ENCODE peak calls at places on chromosomes 6 and 20, in seven cellular contexts. One of them, this sample, is unnamed.

GRCh38 chr6:31407699-31408098 is 4.3 kb downstream of the MICA start:
- DNase-seq in breast epithelium: no peak
- DNase-seq in H9: no peak
- DNase-seq in psoas muscle: no peak
- DNase-seq in right lobe of liver: no peak
- DNase-seq in uterus: no peak
- DNase-seq in hepatocyte: no peak
- DNase-seq in this sample: no peak

GRCh38 chr20:43029161-43029560 is 160.5 kb downstream of the PTPRT start:
- DNase-seq in breast epithelium: no peak
- DNase-seq in H9: no peak
- DNase-seq in psoas muscle: no peak
- DNase-seq in right lobe of liver: no peak
- DNase-seq in uterus: no peak
- DNase-seq in hepatocyte: no peak
- DNase-seq in this sample: no peak

GRCh38 chr6:90204327-90204726 is 92.3 kb downstream of the BACH2 start:
- DNase-seq in breast epithelium: no peak
- DNase-seq in H9: no peak
- DNase-seq in psoas muscle: no peak
- DNase-seq in right lobe of liver: no peak
- DNase-seq in uterus: no peak
- DNase-seq in hepatocyte: no peak
- DNase-seq in this sample: no peak

GRCh38 chr6:157380458-157380778 is 572 bp upstream of the ZDHHC14 start:
- DNase-seq in breast epithelium: no peak
- DNase-seq in H9: peak; percentile 45
- DNase-seq in psoas muscle: no peak
- DNase-seq in right lobe of liver: no peak
- DNase-seq in uterus: no peak
- DNase-seq in hepatocyte: no peak
- DNase-seq in this sample: no peak

GRCh38 chr6:45714795-45715507 is 300.7 kb downstream of the CLIC5 start:
- DNase-seq in breast epithelium: no peak
- DNase-seq in H9: peak; percentile 77
- DNase-seq in psoas muscle: no peak
- DNase-seq in right lobe of liver: no peak
- DNase-seq in uterus: peak; percentile 41
- DNase-seq in hepatocyte: peak; percentile 86
- DNase-seq in this sample: peak; percentile 12

GRCh38 chr6:63347599-63347998 is 27.8 kb upstream of the LGSN start:
- DNase-seq in breast epithelium: no peak
- DNase-seq in H9: no peak
- DNase-seq in psoas muscle: no peak
- DNase-seq in right lobe of liver: no peak
- DNase-seq in uterus: no peak
- DNase-seq in hepatocyte: peak; percentile 17
- DNase-seq in this sample: no peak

GRCh38 chr6:106381871-106382270 is 21.4 kb downstream of the CRYBG1 start:
- DNase-seq in breast epithelium: no peak
- DNase-seq in H9: no peak
- DNase-seq in psoas muscle: no peak
- DNase-seq in right lobe of liver: no peak
- DNase-seq in uterus: no peak
- DNase-seq in hepatocyte: no peak
- DNase-seq in this sample: no peak

GRCh38 chr6:107957165-107957908 is 671 bp downstream of the SEC63 start:
- DNase-seq in breast epithelium: no peak
- DNase-seq in H9: peak; percentile 38
- DNase-seq in psoas muscle: peak; percentile 37
- DNase-seq in right lobe of liver: peak; percentile 69
- DNase-seq in uterus: peak; percentile 32
- DNase-seq in hepatocyte: peak; percentile 68
- DNase-seq in this sample: peak; percentile 43

GRCh38 chr6:33613146-33613793 is 7.9 kb upstream of the ITPR3 start:
- DNase-seq in breast epithelium: no peak
- DNase-seq in H9: no peak
- DNase-seq in psoas muscle: no peak
- DNase-seq in right lobe of liver: no peak
- DNase-seq in uterus: no peak
- DNase-seq in hepatocyte: no peak
- DNase-seq in this sample: no peak

GRCh38 chr20:32484221-32485125 is 100.7 kb downstream of the NOL4L start:
- DNase-seq in breast epithelium: no peak
- DNase-seq in H9: peak; percentile 66
- DNase-seq in psoas muscle: peak; percentile 42
- DNase-seq in right lobe of liver: peak; percentile 75
- DNase-seq in uterus: peak; percentile 60
- DNase-seq in hepatocyte: peak; percentile 77
- DNase-seq in this sample: peak; percentile 37

GRCh38 chr6:111243095-111243494 is 155.8 kb downstream of the SLC16A10 start:
- DNase-seq in breast epithelium: no peak
- DNase-seq in H9: no peak
- DNase-seq in psoas muscle: no peak
- DNase-seq in right lobe of liver: no peak
- DNase-seq in uterus: no peak
- DNase-seq in hepatocyte: no peak
- DNase-seq in this sample: no peak

GRCh38 chr6:135880066-135880972 is 28.8 kb downstream of the PDE7B start:
- DNase-seq in breast epithelium: no peak
- DNase-seq in H9: no peak
- DNase-seq in psoas muscle: no peak
- DNase-seq in right lobe of liver: no peak
- DNase-seq in uterus: no peak
- DNase-seq in hepatocyte: no peak
- DNase-seq in this sample: peak; percentile 70

GRCh38 chr20:45924391-45925261 is 9.9 kb upstream of the PCIF1 start:
- DNase-seq in breast epithelium: no peak
- DNase-seq in H9: no peak
- DNase-seq in psoas muscle: peak; percentile 58
- DNase-seq in right lobe of liver: no peak
- DNase-seq in uterus: peak; percentile 77
- DNase-seq in hepatocyte: peak; percentile 76
- DNase-seq in this sample: no peak

GRCh38 chr6:116386581-116387299 is 16.0 kb downstream of the DSE start:
- DNase-seq in breast epithelium: no peak
- DNase-seq in H9: no peak
- DNase-seq in psoas muscle: no peak
- DNase-seq in right lobe of liver: no peak
- DNase-seq in uterus: no peak
- DNase-seq in hepatocyte: peak; percentile 41
- DNase-seq in this sample: no peak

GRCh38 chr6:39926668-39927067 is 7.6 kb downstream of the MOCS1 start:
- DNase-seq in breast epithelium: no peak
- DNase-seq in H9: no peak
- DNase-seq in psoas muscle: no peak
- DNase-seq in right lobe of liver: peak; percentile 60
- DNase-seq in uterus: no peak
- DNase-seq in hepatocyte: no peak
- DNase-seq in this sample: no peak

GRCh38 chr20:20520776-20521175 is 152.9 kb downstream of the INSM1 start:
- DNase-seq in breast epithelium: no peak
- DNase-seq in H9: no peak
- DNase-seq in psoas muscle: no peak
- DNase-seq in right lobe of liver: no peak
- DNase-seq in uterus: no peak
- DNase-seq in hepatocyte: no peak
- DNase-seq in this sample: no peak

GRCh38 chr6:44651604-44652003 is 264.1 kb downstream of the CDC5L start:
- DNase-seq in breast epithelium: no peak
- DNase-seq in H9: peak; percentile 69
- DNase-seq in psoas muscle: no peak
- DNase-seq in right lobe of liver: no peak
- DNase-seq in uterus: no peak
- DNase-seq in hepatocyte: no peak
- DNase-seq in this sample: no peak

GRCh38 chr6:91852232-91852631 is 1265.4 kb upstream of the MAP3K7 start:
- DNase-seq in breast epithelium: no peak
- DNase-seq in H9: no peak
- DNase-seq in psoas muscle: no peak
- DNase-seq in right lobe of liver: no peak
- DNase-seq in uterus: no peak
- DNase-seq in hepatocyte: no peak
- DNase-seq in this sample: no peak

GRCh38 chr20:15594296-15594695 is 979.0 kb downstream of the KIF16B start:
- DNase-seq in breast epithelium: no peak
- DNase-seq in H9: no peak
- DNase-seq in psoas muscle: no peak
- DNase-seq in right lobe of liver: no peak
- DNase-seq in uterus: no peak
- DNase-seq in hepatocyte: no peak
- DNase-seq in this sample: no peak

GRCh38 chr6:43973351-43973750 is 153.9 kb downstream of the MRPL14 start:
- DNase-seq in breast epithelium: peak; percentile 61
- DNase-seq in H9: peak; percentile 10
- DNase-seq in psoas muscle: no peak
- DNase-seq in right lobe of liver: no peak
- DNase-seq in uterus: no peak
- DNase-seq in hepatocyte: no peak
- DNase-seq in this sample: no peak

GRCh38 chr20:51372176-51372803 is 170.2 kb downstream of the NFATC2 start:
- DNase-seq in breast epithelium: peak; percentile 65
- DNase-seq in H9: peak; percentile 86
- DNase-seq in psoas muscle: peak; percentile 61
- DNase-seq in right lobe of liver: peak; percentile 66
- DNase-seq in uterus: peak; percentile 69
- DNase-seq in hepatocyte: peak; percentile 87
- DNase-seq in this sample: peak; percentile 77

GRCh38 chr20:5786930-5787826 is 37.0 kb downstream of the SHLD1 start:
- DNase-seq in breast epithelium: no peak
- DNase-seq in H9: no peak
- DNase-seq in psoas muscle: no peak
- DNase-seq in right lobe of liver: no peak
- DNase-seq in uterus: peak; percentile 18
- DNase-seq in hepatocyte: no peak
- DNase-seq in this sample: no peak

GRCh38 chr20:2902818-2903217 is 29.5 kb downstream of the PTPRA start:
- DNase-seq in breast epithelium: no peak
- DNase-seq in H9: no peak
- DNase-seq in psoas muscle: no peak
- DNase-seq in right lobe of liver: no peak
- DNase-seq in uterus: no peak
- DNase-seq in hepatocyte: no peak
- DNase-seq in this sample: no peak

DNA sequence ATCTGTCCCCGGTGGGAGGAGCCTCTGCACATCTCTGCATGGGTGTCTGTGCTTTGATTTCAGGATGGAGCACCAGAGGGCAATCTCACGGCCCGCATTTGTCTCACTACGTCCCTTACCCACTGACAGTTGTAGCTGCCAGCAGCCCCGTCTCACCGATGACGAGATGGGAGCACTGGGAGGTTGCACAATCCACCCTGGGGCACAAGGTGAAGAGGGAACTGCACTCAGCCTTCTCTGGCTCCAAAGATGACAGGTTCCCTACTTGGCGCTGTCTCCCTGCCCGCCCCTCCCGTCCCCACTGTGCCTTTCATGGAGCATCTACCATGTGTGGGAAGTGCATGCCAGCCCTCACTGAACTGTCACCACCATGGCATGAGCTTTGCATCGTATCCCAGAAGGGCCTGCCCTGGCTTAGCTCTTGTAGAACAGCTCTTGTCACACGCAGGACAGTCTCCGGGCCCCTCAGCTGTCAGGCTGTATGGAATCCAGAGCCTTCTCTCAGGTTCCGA is 99.9 kb upstream of the PMEPA1 start:
- DNase-seq in breast epithelium: peak; percentile 65
- DNase-seq in H9: no peak
- DNase-seq in psoas muscle: peak; percentile 35
- DNase-seq in right lobe of liver: no peak
- DNase-seq in uterus: no peak
- DNase-seq in hepatocyte: peak; percentile 17
- DNase-seq in this sample: no peak
- TF ChIP-seq CTCF in breast epithelium: no peak
- TF ChIP-seq CTCF in H9: no peak
- TF ChIP-seq CTCF in psoas muscle: no peak
- TF ChIP-seq CTCF in right lobe of liver: no peak
- TF ChIP-seq CTCF in uterus: no peak
- TF ChIP-seq CTCF in hepatocyte: no peak
- TF ChIP-seq CTCF in this sample: no peak

DNA sequence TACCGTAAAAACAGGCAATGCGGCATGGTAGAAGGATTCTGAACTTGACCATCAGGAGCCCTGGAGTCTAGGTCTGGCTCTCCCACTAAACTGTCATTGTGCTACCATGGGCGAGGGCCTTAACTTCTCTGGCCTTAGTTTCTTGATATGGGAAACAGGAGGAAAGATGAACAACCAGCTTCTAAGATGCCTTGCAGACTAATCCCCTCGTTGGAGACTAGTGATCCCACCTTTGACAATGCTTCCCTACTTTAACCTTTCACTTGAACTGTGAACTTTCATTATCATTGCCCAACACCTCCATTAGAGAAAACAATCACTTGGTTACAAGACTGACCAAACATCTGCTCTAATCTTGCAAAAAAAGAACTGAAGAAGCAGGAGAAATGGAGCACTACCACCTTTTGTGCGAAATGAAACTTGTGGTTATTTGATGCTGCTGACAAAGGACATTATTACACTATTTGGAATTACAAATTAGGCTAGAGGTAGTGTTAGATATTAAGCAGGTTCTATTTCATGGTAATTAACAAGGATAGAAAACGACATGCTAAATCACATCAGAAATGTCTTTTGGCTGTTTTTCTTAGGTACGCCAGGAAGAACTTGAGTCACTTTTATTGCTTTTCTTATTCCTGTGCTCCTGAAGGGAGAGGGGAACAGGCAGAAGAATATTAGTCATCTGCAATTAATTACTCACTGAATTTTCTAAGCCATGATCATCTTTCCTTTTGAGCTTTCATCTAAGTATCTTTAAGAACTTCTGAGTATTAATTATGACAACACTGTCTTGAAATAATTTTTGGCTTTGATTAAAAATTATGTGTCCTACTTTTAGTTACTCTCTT is 39.1 kb upstream of the ARHGAP18 start:
- DNase-seq in breast epithelium: no peak
- DNase-seq in H9: no peak
- DNase-seq in psoas muscle: no peak
- DNase-seq in right lobe of liver: no peak
- DNase-seq in uterus: no peak
- DNase-seq in hepatocyte: no peak
- DNase-seq in this sample: no peak
- H3K4me1 ChIP-seq in breast epithelium: peaks cover 4% of the 10 kb centered on the region
- H3K4me1 ChIP-seq in H9: no peaks in the 10 kb centered on the region
- H3K4me1 ChIP-seq in psoas muscle: peaks cover 29% of the 10 kb centered on the region
- H3K4me1 ChIP-seq in right lobe of liver: no peaks in the 10 kb centered on the region
- H3K4me1 ChIP-seq in uterus: peaks cover 5% of the 10 kb centered on the region
- H3K4me1 ChIP-seq in hepatocyte: peaks cover 13% of the 10 kb centered on the region
- H3K4me1 ChIP-seq in this sample: peaks cover 48% of the 10 kb centered on the region

GRCh38 chr6:169908403-169908933 is 157.0 kb downstream of the ERMARD start:
- DNase-seq in breast epithelium: no peak
- DNase-seq in H9: no peak
- DNase-seq in psoas muscle: no peak
- DNase-seq in right lobe of liver: no peak
- DNase-seq in uterus: no peak
- DNase-seq in hepatocyte: no peak
- DNase-seq in this sample: no peak
- H3K9me3 ChIP-seq in breast epithelium: no peaks in the 10 kb centered on the region
- H3K9me3 ChIP-seq in H9: no peaks in the 10 kb centered on the region
- H3K9me3 ChIP-seq in psoas muscle: no peaks in the 10 kb centered on the region
- H3K9me3 ChIP-seq in right lobe of liver: no peaks in the 10 kb centered on the region
- H3K9me3 ChIP-seq in uterus: no peaks in the 10 kb centered on the region
- H3K9me3 ChIP-seq in hepatocyte: no peaks in the 10 kb centered on the region
- H3K9me3 ChIP-seq in this sample: no peaks in the 10 kb centered on the region

GRCh38 chr20:40728470-40728869 is 39.4 kb upstream of the MAFB start:
- DNase-seq in breast epithelium: no peak
- DNase-seq in H9: no peak
- DNase-seq in psoas muscle: no peak
- DNase-seq in right lobe of liver: no peak
- DNase-seq in uterus: no peak
- DNase-seq in hepatocyte: no peak
- DNase-seq in this sample: no peak
- TF ChIP-seq CTCF in breast epithelium: no peak
- TF ChIP-seq CTCF in H9: peak; percentile 30
- TF ChIP-seq CTCF in psoas muscle: no peak
- TF ChIP-seq CTCF in right lobe of liver: peak; percentile 12
- TF ChIP-seq CTCF in uterus: no peak
- TF ChIP-seq CTCF in hepatocyte: no peak
- TF ChIP-seq CTCF in this sample: no peak

This sample was measured in CD8-positive, alpha-beta T cell.